ENCODE peak calls at places on chromosome 18, in nine cellular contexts. N is B cell; V is adrenal gland; K is WTC11; Y is effector CD4-positive, alpha-beta T cell; E is sciatic nerve; B is transverse colon; M is cardiac muscle cell; F is NCI-H226. O is an unnamed sample.

GRCh38 chr18:45724591-45724990 is 610 bp downstream of the SLC14A1 start:
- DNase-seq in E (no peak), N (no peak), M (no peak), Y (no peak), K (no peak), V (no peak), F (no peak), B (no peak), O (no peak)

GRCh38 chr18:750456-750855 is 38.0 kb upstream of the ENOSF1 start:
- DNase-seq in F (no peak), N (no peak), M (no peak), B (no peak), K (no peak), E (no peak), V (no peak), Y (no peak), O (no peak)

GRCh38 chr18:56748698-56749268 is 97.6 kb downstream of the WDR7 start:
- DNase-seq in F (no peak), B (no peak), M (peak), V (no peak), K (no peak), N (peak), Y (no peak), E (no peak), O (no peak)

GRCh38 chr18:73920033-73920432 is 227.6 kb downstream of the FBXO15 start:
- DNase-seq in F (no peak), K (no peak), V (no peak), E (no peak), Y (no peak), N (no peak), B (no peak), M (no peak), O (no peak)

GRCh38 chr18:8003878-8004675 is 437.0 kb downstream of the PTPRM start:
- DNase-seq in E (no peak), B (no peak), M (peak), K (no peak), F (no peak), V (no peak), N (no peak), Y (no peak), O (no peak)

GRCh38 chr18:681985-682384 is 24.5 kb downstream of the TYMS start:
- DNase-seq in B (no peak), F (no peak), M (no peak), E (no peak), V (no peak), N (no peak), K (no peak), Y (no peak), O (no peak)

GRCh38 chr18:70456376-70456775 is 167.5 kb downstream of the SOCS6 start:
- DNase-seq in E (no peak), M (no peak), Y (no peak), K (no peak), V (no peak), N (no peak), B (no peak), F (no peak), O (no peak)

GRCh38 chr18:46346896-46347630 is 242.9 kb downstream of the HAUS1 start:
- DNase-seq in E (no peak), V (no peak), B (no peak), F (no peak), Y (no peak), M (no peak), N (no peak), K (no peak), O (no peak)

GRCh38 chr18:45110577-45111506 is 430.2 kb downstream of the SETBP1 start:
- DNase-seq in M (no peak), Y (no peak), E (peak), N (no peak), K (no peak), F (no peak), B (no peak), V (no peak), O (peak)

GRCh38 chr18:76488190-76488589 is 6.9 kb downstream of the ZNF516 start:
- DNase-seq in M (no peak), N (no peak), Y (no peak), V (no peak), B (no peak), F (no peak), K (no peak), E (no peak), O (no peak)

GRCh38 chr18:63192885-63193349 is 126.7 kb downstream of the BCL2 start:
- DNase-seq in N (no peak), K (no peak), Y (no peak), M (peak), B (no peak), E (no peak), F (no peak), V (no peak), O (no peak)

GRCh38 chr18:48820483-48821250 is 130.1 kb downstream of the SMAD7 start:
- DNase-seq in Y (no peak), F (no peak), K (peak), N (peak), E (peak), M (no peak), B (peak), V (peak), O (peak)

GRCh38 chr18:52694804-52695203 is 354.8 kb downstream of the DCC start:
- DNase-seq in N (no peak), V (no peak), B (peak), Y (no peak), M (no peak), K (peak), F (no peak), E (no peak), O (no peak)

GRCh38 chr18:48913201-48913600 is 37.6 kb downstream of the SMAD7 start:
- DNase-seq in N (no peak), E (no peak), Y (peak), V (no peak), M (no peak), F (no peak), B (no peak), K (no peak), O (peak)

GRCh38 chr18:73124165-73124564 is 256.4 kb upstream of the NETO1 start:
- DNase-seq in F (peak), Y (no peak), B (no peak), E (no peak), V (no peak), K (no peak), N (no peak), M (no peak), O (no peak)

GRCh38 chr18:70459251-70459650 is 170.4 kb downstream of the SOCS6 start:
- DNase-seq in E (no peak), F (no peak), M (no peak), N (no peak), V (no peak), K (no peak), B (no peak), Y (no peak), O (no peak)

GRCh38 chr18:45764000-45764686 is 40.2 kb downstream of the SLC14A1 start:
- DNase-seq in N (no peak), F (peak), V (no peak), E (no peak), K (no peak), Y (no peak), B (no peak), M (no peak), O (no peak)

GRCh38 chr18:68694316-68694715 is 20.6 kb downstream of the TMX3 start:
- DNase-seq in E (no peak), B (no peak), V (no peak), M (no peak), K (no peak), N (no peak), F (no peak), Y (no peak), O (no peak)

GRCh38 chr18:9848170-9848854 is 37.5 kb upstream of the TXNDC2 start:
- DNase-seq in E (no peak), F (no peak), M (no peak), K (no peak), B (no peak), Y (no peak), N (no peak), V (no peak), O (no peak)

GRCh38 chr18:50240083-50240563 is 26.2 kb downstream of the CFAP53 start:
- DNase-seq in K (no peak), Y (no peak), E (no peak), F (peak), B (no peak), V (no peak), M (no peak), N (no peak), O (no peak)

GRCh38 chr18:50051288-50051687 is 143.7 kb downstream of the MYO5B start:
- DNase-seq in K (peak), F (peak), B (no peak), M (peak), V (no peak), Y (no peak), N (no peak), E (no peak), O (no peak)

GRCh38 chr18:22509423-22509822 is 91.7 kb upstream of the CTAGE1 start:
- DNase-seq in V (no peak), M (no peak), N (no peak), F (peak), E (no peak), B (no peak), K (no peak), Y (no peak), O (no peak)

GRCh38 chr18:67514465-67514864 is 2.1 kb downstream of the DSEL start:
- DNase-seq in V (no peak), K (no peak), F (no peak), Y (no peak), E (no peak), N (no peak), B (no peak), M (no peak), O (no peak)

GRCh38 chr18:32093523-32093922 is 1.8 kb downstream of the RNF138 start:
- DNase-seq in V (no peak), B (peak), E (no peak), F (peak), M (no peak), N (no peak), K (no peak), Y (no peak), O (no peak)

O was measured in ovary.